ENCODE peak calls at places on chromosomes 16 and 17, in eight cellular contexts. One of them, this sample, is unnamed. For H3K4me1, the result is how much of the 10 kb centered on the place peaks cover.

GRCh38 chr17:8888704-8889302 is 21.3 kb upstream of the PIK3R6 start:
- DNase-seq in sigmoid colon: no peak
- DNase-seq in transverse colon: no peak
- DNase-seq in stomach: no peak
- DNase-seq in tibial nerve: no peak
- DNase-seq in esophagus muscularis mucosa: no peak
- DNase-seq in HepG2: no peak
- DNase-seq in A549: no peak
- DNase-seq in this sample: no peak

GRCh38 chr17:38815576-38816193 is 9.4 kb downstream of the CWC25 start:
- DNase-seq in sigmoid colon: no peak
- DNase-seq in A549: peak
- DNase-seq in esophagus muscularis mucosa: no peak
- DNase-seq in HepG2: no peak
- DNase-seq in stomach: no peak
- DNase-seq in transverse colon: no peak
- DNase-seq in tibial nerve: no peak
- DNase-seq in this sample: no peak

GRCh38 chr17:75823257-75824041 is 20.8 kb downstream of the UNC13D start:
- DNase-seq in esophagus muscularis mucosa: no peak
- DNase-seq in sigmoid colon: no peak
- DNase-seq in tibial nerve: no peak
- DNase-seq in HepG2: no peak
- DNase-seq in transverse colon: no peak
- DNase-seq in stomach: no peak
- DNase-seq in A549: no peak
- DNase-seq in this sample: no peak

GRCh38 chr17:30375661-30376060 is 3.1 kb upstream of the CPD start:
- DNase-seq in stomach: no peak
- DNase-seq in A549: no peak
- DNase-seq in sigmoid colon: no peak
- DNase-seq in tibial nerve: no peak
- DNase-seq in HepG2: no peak
- DNase-seq in transverse colon: no peak
- DNase-seq in esophagus muscularis mucosa: no peak
- DNase-seq in this sample: no peak

GRCh38 chr16:85157813-85158701 is 45.8 kb upstream of the CIBAR2 start:
- DNase-seq in A549: no peak
- DNase-seq in HepG2: peak
- DNase-seq in stomach: no peak
- DNase-seq in sigmoid colon: no peak
- DNase-seq in transverse colon: no peak
- DNase-seq in tibial nerve: no peak
- DNase-seq in esophagus muscularis mucosa: no peak
- DNase-seq in this sample: no peak

GRCh38 chr16:53053967-53054669 is 673 bp upstream of the CHD9 start:
- DNase-seq in esophagus muscularis mucosa: no peak
- DNase-seq in HepG2: peak
- DNase-seq in stomach: peak
- DNase-seq in transverse colon: peak
- DNase-seq in sigmoid colon: peak
- DNase-seq in tibial nerve: no peak
- DNase-seq in A549: peak
- DNase-seq in this sample: peak

GRCh38 chr16:82671743-82672142 is 45.0 kb downstream of the CDH13 start:
- DNase-seq in esophagus muscularis mucosa: no peak
- DNase-seq in HepG2: no peak
- DNase-seq in A549: no peak
- DNase-seq in transverse colon: peak
- DNase-seq in tibial nerve: no peak
- DNase-seq in sigmoid colon: no peak
- DNase-seq in stomach: no peak
- DNase-seq in this sample: no peak

GRCh38 chr17:50564916-50565315 is 4.4 kb downstream of the CACNA1G start:
- DNase-seq in stomach: no peak
- DNase-seq in HepG2: no peak
- DNase-seq in A549: peak
- DNase-seq in transverse colon: peak
- DNase-seq in tibial nerve: peak
- DNase-seq in sigmoid colon: peak
- DNase-seq in esophagus muscularis mucosa: no peak
- DNase-seq in this sample: peak

GRCh38 chr16:12942861-12943260 is 41.5 kb downstream of the SHISA9 start:
- DNase-seq in transverse colon: no peak
- DNase-seq in esophagus muscularis mucosa: no peak
- DNase-seq in sigmoid colon: no peak
- DNase-seq in tibial nerve: no peak
- DNase-seq in stomach: no peak
- DNase-seq in A549: no peak
- DNase-seq in HepG2: no peak
- DNase-seq in this sample: no peak

GRCh38 chr17:66087073-66087472 is 104.9 kb downstream of the CEP112 start:
- DNase-seq in sigmoid colon: no peak
- DNase-seq in transverse colon: no peak
- DNase-seq in stomach: no peak
- DNase-seq in esophagus muscularis mucosa: no peak
- DNase-seq in tibial nerve: no peak
- DNase-seq in HepG2: no peak
- DNase-seq in A549: no peak
- DNase-seq in this sample: no peak

GRCh38 chr16:70575376-70575775 is 51.8 kb downstream of the SF3B3 start:
- DNase-seq in HepG2: no peak
- DNase-seq in sigmoid colon: no peak
- DNase-seq in A549: no peak
- DNase-seq in stomach: no peak
- DNase-seq in tibial nerve: no peak
- DNase-seq in transverse colon: no peak
- DNase-seq in esophagus muscularis mucosa: no peak
- DNase-seq in this sample: no peak

GRCh38 chr16:70579248-70579647 is 55.6 kb downstream of the SF3B3 start:
- DNase-seq in sigmoid colon: no peak
- DNase-seq in HepG2: no peak
- DNase-seq in tibial nerve: no peak
- DNase-seq in A549: no peak
- DNase-seq in esophagus muscularis mucosa: no peak
- DNase-seq in stomach: no peak
- DNase-seq in transverse colon: no peak
- DNase-seq in this sample: no peak

GRCh38 chr16:70578035-70578434 is 54.4 kb downstream of the SF3B3 start:
- DNase-seq in stomach: no peak
- DNase-seq in sigmoid colon: no peak
- DNase-seq in HepG2: no peak
- DNase-seq in esophagus muscularis mucosa: no peak
- DNase-seq in A549: no peak
- DNase-seq in transverse colon: no peak
- DNase-seq in tibial nerve: no peak
- DNase-seq in this sample: no peak

GRCh38 chr16:70576431-70577255 is 53.0 kb downstream of the SF3B3 start:
- DNase-seq in sigmoid colon: no peak
- DNase-seq in HepG2: peak
- DNase-seq in esophagus muscularis mucosa: no peak
- DNase-seq in transverse colon: peak
- DNase-seq in A549: peak
- DNase-seq in stomach: no peak
- DNase-seq in tibial nerve: no peak
- DNase-seq in this sample: no peak

DNA sequence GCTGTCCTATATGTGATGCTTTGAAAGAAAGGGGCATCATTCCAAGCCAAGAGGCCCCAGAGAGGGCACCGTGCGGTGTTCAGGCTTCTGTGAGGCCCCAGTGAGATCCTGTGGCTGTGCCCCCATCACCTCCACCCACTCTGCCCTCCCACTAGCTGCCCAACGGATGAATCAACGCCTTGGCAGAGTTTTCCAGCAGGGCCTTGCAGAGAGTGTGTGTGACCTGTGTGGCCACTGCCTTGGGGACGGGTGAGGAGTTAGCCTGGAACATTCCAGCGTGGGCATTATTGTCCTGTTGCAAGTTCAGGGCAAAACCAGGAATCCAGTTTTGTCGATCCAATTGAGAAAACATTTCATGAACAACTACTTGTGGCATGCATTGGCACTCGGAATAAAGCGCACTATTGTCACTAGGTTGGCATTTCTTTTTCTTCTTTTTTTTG is 53.7 kb downstream of the SF3B3 start:
- DNase-seq in HepG2: no peak
- DNase-seq in esophagus muscularis mucosa: no peak
- DNase-seq in A549: no peak
- DNase-seq in sigmoid colon: peak
- DNase-seq in transverse colon: no peak
- DNase-seq in tibial nerve: peak
- DNase-seq in stomach: no peak
- DNase-seq in this sample: no peak
- TF ChIP-seq POLR2A in HepG2: no peak
- TF ChIP-seq POLR2A in esophagus muscularis mucosa: no peak
- TF ChIP-seq POLR2A in A549: no peak
- TF ChIP-seq POLR2A in sigmoid colon: no peak
- TF ChIP-seq POLR2A in transverse colon: no peak
- TF ChIP-seq POLR2A in tibial nerve: no peak
- TF ChIP-seq POLR2A in stomach: no peak
- TF ChIP-seq POLR2A in this sample: no peak

DNA sequence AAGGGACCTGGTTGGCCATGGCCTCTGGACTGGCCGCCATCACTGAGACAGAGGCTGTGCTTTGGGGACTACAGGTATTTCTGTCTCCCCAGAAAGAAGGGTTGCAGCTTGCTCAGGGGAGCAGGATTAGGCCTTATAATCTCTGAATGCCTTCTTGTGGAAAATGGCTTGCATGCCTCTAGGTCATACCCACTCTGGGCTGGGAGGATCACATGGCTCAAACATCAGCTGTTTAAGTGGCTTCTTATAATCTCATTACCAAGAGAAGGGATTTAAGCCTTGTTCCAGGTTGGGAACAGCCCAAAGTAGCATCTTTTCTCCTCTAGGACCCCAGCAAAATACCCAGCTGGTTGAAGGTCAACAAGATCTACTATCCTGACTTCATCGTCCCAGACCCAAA is 19.1 kb downstream of the LIG3 start:
- DNase-seq in HepG2: no peak
- DNase-seq in transverse colon: no peak
- DNase-seq in stomach: no peak
- DNase-seq in tibial nerve: no peak
- DNase-seq in A549: no peak
- DNase-seq in sigmoid colon: no peak
- DNase-seq in esophagus muscularis mucosa: no peak
- DNase-seq in this sample: no peak
- H3K4me1 ChIP-seq in HepG2: under half
- H3K4me1 ChIP-seq in transverse colon: under half
- H3K4me1 ChIP-seq in stomach: half or more
- H3K4me1 ChIP-seq in tibial nerve: under half
- H3K4me1 ChIP-seq in A549: under half
- H3K4me1 ChIP-seq in sigmoid colon: under half
- H3K4me1 ChIP-seq in esophagus muscularis mucosa: half or more
- H3K4me1 ChIP-seq in this sample: under half

DNA sequence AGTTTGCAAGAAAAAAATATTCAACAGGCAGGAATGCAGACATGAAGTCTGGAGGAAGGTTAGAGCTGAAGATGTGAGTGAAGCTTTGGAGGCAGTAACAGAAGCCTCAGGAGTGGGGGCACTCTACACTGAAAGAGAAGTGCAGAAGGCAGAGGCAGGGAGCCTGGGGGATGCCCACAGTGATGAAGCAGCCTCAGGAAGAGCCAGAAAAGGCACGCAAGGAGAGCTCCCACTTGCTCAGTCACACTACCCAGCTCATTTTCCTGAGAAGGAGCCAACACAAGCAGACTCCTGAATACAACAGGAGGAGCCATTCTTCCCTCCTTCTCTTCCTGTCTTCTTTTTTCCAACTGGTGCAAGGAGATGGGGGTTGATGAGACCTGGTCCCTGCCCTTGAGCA is 45.1 kb upstream of the DNAH9 start:
- DNase-seq in esophagus muscularis mucosa: peak
- DNase-seq in transverse colon: no peak
- DNase-seq in HepG2: no peak
- DNase-seq in tibial nerve: no peak
- DNase-seq in A549: no peak
- DNase-seq in stomach: no peak
- DNase-seq in sigmoid colon: no peak
- DNase-seq in this sample: no peak
- TF ChIP-seq EP300 in esophagus muscularis mucosa: no peak
- TF ChIP-seq EP300 in transverse colon: no peak
- TF ChIP-seq EP300 in HepG2: no peak
- TF ChIP-seq EP300 in tibial nerve: no peak
- TF ChIP-seq EP300 in A549: no peak
- TF ChIP-seq EP300 in stomach: no peak
- TF ChIP-seq EP300 in sigmoid colon: no peak
- TF ChIP-seq EP300 in this sample: no peak

GRCh38 chr17:4520060-4520880 is 21.6 kb downstream of the SPNS2 start:
- DNase-seq in tibial nerve: no peak
- DNase-seq in transverse colon: no peak
- DNase-seq in esophagus muscularis mucosa: no peak
- DNase-seq in HepG2: no peak
- DNase-seq in stomach: no peak
- DNase-seq in sigmoid colon: no peak
- DNase-seq in A549: no peak
- DNase-seq in this sample: no peak

GRCh38 chr17:4516740-4517139 is 18.1 kb downstream of the SPNS2 start:
- DNase-seq in A549: no peak
- DNase-seq in tibial nerve: no peak
- DNase-seq in sigmoid colon: no peak
- DNase-seq in transverse colon: no peak
- DNase-seq in HepG2: no peak
- DNase-seq in esophagus muscularis mucosa: no peak
- DNase-seq in stomach: no peak
- DNase-seq in this sample: no peak

GRCh38 chr17:4520881-4521600 is 22.4 kb downstream of the SPNS2 start:
- DNase-seq in HepG2: no peak
- DNase-seq in esophagus muscularis mucosa: no peak
- DNase-seq in tibial nerve: no peak
- DNase-seq in transverse colon: peak
- DNase-seq in A549: peak
- DNase-seq in stomach: peak
- DNase-seq in sigmoid colon: no peak
- DNase-seq in this sample: no peak

GRCh38 chr17:4518901-4519300 is 20.2 kb downstream of the SPNS2 start:
- DNase-seq in esophagus muscularis mucosa: no peak
- DNase-seq in A549: no peak
- DNase-seq in sigmoid colon: peak
- DNase-seq in stomach: no peak
- DNase-seq in transverse colon: no peak
- DNase-seq in HepG2: no peak
- DNase-seq in tibial nerve: no peak
- DNase-seq in this sample: no peak

GRCh38 chr17:4519361-4519788 is 20.7 kb downstream of the SPNS2 start:
- DNase-seq in A549: no peak
- DNase-seq in transverse colon: no peak
- DNase-seq in stomach: peak
- DNase-seq in HepG2: no peak
- DNase-seq in esophagus muscularis mucosa: no peak
- DNase-seq in sigmoid colon: peak
- DNase-seq in tibial nerve: no peak
- DNase-seq in this sample: peak
- TF ChIP-seq POLR2A in A549: no peak
- TF ChIP-seq POLR2A in transverse colon: no peak
- TF ChIP-seq POLR2A in stomach: no peak
- TF ChIP-seq POLR2A in HepG2: no peak
- TF ChIP-seq POLR2A in esophagus muscularis mucosa: no peak
- TF ChIP-seq POLR2A in sigmoid colon: no peak
- TF ChIP-seq POLR2A in tibial nerve: no peak
- TF ChIP-seq POLR2A in this sample: no peak